ENCODE peak calls at places on chromosomes 1 and 21, in ten cellular contexts. Z is A549, A is psoas muscle, R is fibroblast of lung, O is heart right ventricle, L is tibial nerve, N is mucosa of descending colon, B is lung, U is prostate gland, T is left ventricle myocardium inferior. X is an unnamed sample. For H3K4me1, the result is how much of the 10 kb centered on the place peaks cover.

GRCh38 chr21:45076245-45076661 is 1.9 kb downstream of the ADARB1 start:
- DNase-seq in O (no peak), Z (no peak), T (no peak), N (no peak), L (no peak), B (no peak), A (no peak), U (no peak), R (no peak), X (no peak)

GRCh38 chr1:30538226-30538625 is 185.2 kb downstream of the MATN1 start:
- DNase-seq in U (no peak), A (no peak), R (no peak), Z (no peak), O (no peak), N (no peak), T (no peak), B (no peak), L (no peak), X (no peak)

GRCh38 chr1:15272009-15272781 is 25.2 kb downstream of the FHAD1 start:
- DNase-seq in B (peak), L (peak), Z (peak), T (peak), A (peak), R (peak), U (peak), O (peak), N (peak), X (peak)

GRCh38 chr1:29415156-29415830 is 179.0 kb downstream of the PTPRU start:
- DNase-seq in O (no peak), U (no peak), Z (peak), N (no peak), T (no peak), R (no peak), A (no peak), B (no peak), L (no peak), X (no peak)

GRCh38 chr21:36627242-36627641 is 71.7 kb upstream of the SIM2 start:
- DNase-seq in Z (no peak), L (no peak), U (no peak), N (no peak), A (no peak), B (no peak), R (peak), T (no peak), O (no peak), X (no peak)

GRCh38 chr21:28227881-28228623 is 764.6 kb downstream of the LTN1 start:
- DNase-seq in T (no peak), R (peak), B (no peak), N (no peak), Z (no peak), L (no peak), O (no peak), U (no peak), A (no peak), X (no peak)

GRCh38 chr1:150563340-150564038 is 14.3 kb downstream of the ADAMTSL4 start:
- DNase-seq in R (no peak), Z (peak), T (peak), U (peak), O (no peak), L (no peak), B (peak), N (peak), A (no peak), X (peak)

GRCh38 chr21:23008803-23009202 is 2010.6 kb downstream of the NCAM2 start:
- DNase-seq in N (no peak), A (no peak), R (no peak), L (no peak), B (no peak), O (no peak), U (no peak), T (no peak), Z (no peak), X (no peak)

GRCh38 chr1:55007626-55008025 is 8.9 kb downstream of the BSND start:
- DNase-seq in O (no peak), B (no peak), L (no peak), T (no peak), A (no peak), Z (no peak), U (no peak), N (no peak), R (no peak), X (no peak)

GRCh38 chr1:172397221-172397620 is 23.3 kb upstream of the C1orf105 start:
- DNase-seq in U (no peak), N (no peak), T (no peak), L (no peak), A (no peak), Z (no peak), R (peak), B (no peak), O (no peak), X (no peak)

GRCh38 chr1:111274653-111275052 is 16.0 kb upstream of the CHIA start:
- DNase-seq in N (no peak), T (no peak), B (no peak), O (no peak), Z (no peak), U (no peak), A (no peak), R (no peak), L (no peak), X (no peak)

GRCh38 chr1:53525595-53525994 is 66.4 kb downstream of the DMRTB1 start:
- DNase-seq in L (no peak), R (no peak), O (no peak), B (no peak), Z (no peak), T (no peak), U (no peak), A (no peak), N (no peak), X (no peak)

GRCh38 chr1:169486281-169486904 is 649 bp upstream of the SLC19A2 start:
- DNase-seq in R (peak), B (no peak), A (no peak), Z (no peak), O (no peak), L (no peak), N (no peak), T (no peak), U (no peak), X (no peak)

GRCh38 chr1:39960461-39960958 is 5.6 kb downstream of the MFSD2A start:
- DNase-seq in A (no peak), B (peak), N (peak), U (peak), Z (no peak), O (peak), T (peak), R (no peak), L (no peak), X (peak)

GRCh38 chr1:221776495-221777413 is 34.9 kb upstream of the DUSP10 start:
- DNase-seq in L (no peak), A (no peak), U (no peak), Z (no peak), O (no peak), T (no peak), N (no peak), R (no peak), B (no peak), X (no peak)

GRCh38 chr21:34748862-34749261 is 80.1 kb downstream of the CLIC6 start:
- DNase-seq in Z (no peak), N (no peak), R (no peak), A (no peak), B (no peak), O (no peak), L (no peak), T (no peak), U (no peak), X (no peak)

GRCh38 chr21:46596201-46596600 is 8.7 kb downstream of the S100B start:
- DNase-seq in L (no peak), N (no peak), Z (no peak), U (no peak), A (no peak), T (no peak), B (no peak), R (no peak), O (no peak), X (no peak)

GRCh38 chr1:38005195-38006007 is at the start of gene FHL3:
- DNase-seq in T (peak), U (no peak), B (peak), A (peak), L (no peak), N (peak), Z (no peak), O (peak), R (peak), X (no peak)

GRCh38 chr1:235954306-235955283 is 87.9 kb upstream of the LYST start:
- DNase-seq in L (no peak), N (peak), Z (no peak), T (peak), A (no peak), R (no peak), U (no peak), O (no peak), B (peak), X (peak)

GRCh38 chr1:150332651-150333290 is 11.4 kb downstream of the PRPF3 start:
- DNase-seq in T (no peak), Z (no peak), U (no peak), R (no peak), B (no peak), O (no peak), N (no peak), L (no peak), A (no peak), X (no peak)

GRCh38 chr1:85502625-85503083 is 37.7 kb upstream of the DDAH1 start:
- DNase-seq in A (peak), Z (peak), U (peak), T (no peak), B (peak), L (peak), R (peak), O (peak), N (peak), X (peak)

GRCh38 chr1:26114165-26114927 is 2.7 kb downstream of the PDIK1L start:
- DNase-seq in B (no peak), T (no peak), N (no peak), A (no peak), O (no peak), L (no peak), R (no peak), Z (no peak), U (no peak), X (no peak)

GRCh38 chr1:154186177-154186576 is 5.7 kb downstream of the TPM3 start:
- DNase-seq in T (peak), O (no peak), Z (peak), B (peak), N (peak), R (peak), U (peak), A (peak), L (no peak), X (peak)

GRCh38 chr1:42978317-42979036 is 19.8 kb upstream of the SLC2A1 start:
- DNase-seq in U (no peak), A (no peak), T (no peak), L (no peak), R (no peak), Z (no peak), N (no peak), O (no peak), B (no peak), X (no peak)

GRCh38 chr1:6121651-6122370 is 58.3 kb downstream of the CHD5 start:
- DNase-seq in L (no peak), A (no peak), N (no peak), U (no peak), B (no peak), T (no peak), O (no peak), Z (no peak), R (no peak), X (no peak)

GRCh38 chr1:26999440-26999987 is 6.0 kb downstream of the TRNP1 start:
- DNase-seq in L (peak), A (peak), T (peak), R (peak), N (no peak), U (peak), B (peak), Z (peak), O (peak), X (no peak)

GRCh38 chr1:240190881-240191385 is 99.2 kb downstream of the FMN2 start:
- DNase-seq in N (no peak), T (no peak), B (no peak), R (peak), Z (peak), A (no peak), O (no peak), L (peak), U (no peak), X (no peak)

GRCh38 chr1:209652121-209652742 is at the start of gene LAMB3:
- DNase-seq in L (no peak), Z (peak), A (no peak), O (no peak), B (peak), T (no peak), N (peak), R (no peak), U (peak), X (no peak)
- H3K4me1 ChIP-seq in L (under half), Z (half or more), A (under half), O (under half), B (under half), T (half or more), N (half or more), R (under half), U (under half), X (under half)

GRCh38 chr1:4678318-4678717 is 23.9 kb downstream of the AJAP1 start:
- DNase-seq in Z (no peak), O (no peak), R (no peak), L (no peak), B (no peak), A (no peak), T (no peak), U (no peak), N (no peak), X (no peak)
- TF ChIP-seq CTCF in Z (no peak), O (no peak), R (no peak), L (no peak), B (no peak), A (no peak), T (no peak), U (no peak), N (no peak), X (no peak)

GRCh38 chr21:32306021-32306780 is 7.5 kb downstream of the MRAP start:
- DNase-seq in Z (peak), R (no peak), O (peak), B (no peak), T (no peak), A (no peak), U (no peak), L (no peak), N (no peak), X (no peak)

GRCh38 chr21:32302560-32302959 is 3.9 kb downstream of the MRAP start:
- DNase-seq in B (no peak), O (no peak), A (no peak), L (no peak), R (no peak), T (no peak), Z (no peak), U (no peak), N (no peak), X (no peak)

GRCh38 chr21:32301596-32301995 is 2.9 kb downstream of the MRAP start:
- DNase-seq in O (no peak), U (no peak), R (no peak), A (no peak), N (no peak), L (no peak), Z (no peak), B (no peak), T (no peak), X (no peak)

GRCh38 chr21:32304998-32305397 is 6.3 kb downstream of the MRAP start:
- DNase-seq in O (no peak), R (no peak), A (no peak), U (no peak), N (no peak), L (no peak), Z (no peak), T (no peak), B (no peak), X (no peak)

DNA sequence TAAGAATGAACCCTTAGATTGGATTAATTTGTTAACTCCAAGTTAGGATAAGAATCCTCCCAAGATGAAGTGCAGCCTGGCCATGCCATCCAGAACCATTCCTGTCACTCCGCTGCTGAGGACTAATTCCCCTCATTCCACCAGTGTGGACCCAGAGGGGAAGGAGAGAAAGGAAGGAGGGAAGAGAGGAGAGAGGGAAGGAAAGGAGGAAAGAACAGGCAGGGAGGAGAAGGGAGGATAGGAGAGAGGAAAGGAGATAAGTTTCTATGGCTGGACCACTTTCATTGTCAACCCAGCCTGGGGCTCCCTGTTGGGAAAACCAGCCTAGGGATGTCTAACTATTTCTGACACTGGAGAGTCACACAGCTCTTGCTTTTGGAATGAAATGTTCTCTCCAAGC is 4.7 kb downstream of the MRAP start:
- DNase-seq in B (no peak), O (no peak), N (no peak), T (no peak), U (no peak), Z (no peak), A (no peak), R (no peak), L (no peak), X (no peak)
- H3K4me1 ChIP-seq in B (under half), O (under half), N (under half), T (under half), U (under half), Z (under half), A (under half), R (under half), L (under half), X (under half)

DNA sequence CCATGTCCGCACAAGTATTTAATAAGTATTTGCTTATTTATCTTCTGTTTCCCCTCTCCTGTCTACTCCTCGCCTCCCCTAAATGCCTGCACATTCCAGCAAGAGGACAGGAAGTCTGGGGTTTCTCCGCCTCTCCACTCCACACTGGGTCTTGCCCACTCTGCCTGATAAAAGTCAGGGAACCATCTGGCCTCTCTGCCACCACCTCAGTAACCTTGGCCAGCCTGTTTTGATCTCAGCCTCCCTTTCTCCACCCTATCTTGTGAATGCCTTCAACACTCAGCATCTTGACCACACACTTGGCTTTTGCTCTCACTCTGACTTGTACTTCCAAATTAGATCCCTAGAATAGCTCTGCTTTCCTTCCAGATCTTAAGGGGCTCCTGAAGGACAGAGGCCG is 165.3 kb upstream of the UBE2U start:
- DNase-seq in A (no peak), T (no peak), N (no peak), R (no peak), L (no peak), Z (no peak), U (no peak), O (no peak), B (no peak), X (no peak)
- TF ChIP-seq CTCF in A (no peak), T (no peak), N (no peak), R (no peak), L (no peak), Z (no peak), U (no peak), O (no peak), B (no peak), X (no peak)

DNA sequence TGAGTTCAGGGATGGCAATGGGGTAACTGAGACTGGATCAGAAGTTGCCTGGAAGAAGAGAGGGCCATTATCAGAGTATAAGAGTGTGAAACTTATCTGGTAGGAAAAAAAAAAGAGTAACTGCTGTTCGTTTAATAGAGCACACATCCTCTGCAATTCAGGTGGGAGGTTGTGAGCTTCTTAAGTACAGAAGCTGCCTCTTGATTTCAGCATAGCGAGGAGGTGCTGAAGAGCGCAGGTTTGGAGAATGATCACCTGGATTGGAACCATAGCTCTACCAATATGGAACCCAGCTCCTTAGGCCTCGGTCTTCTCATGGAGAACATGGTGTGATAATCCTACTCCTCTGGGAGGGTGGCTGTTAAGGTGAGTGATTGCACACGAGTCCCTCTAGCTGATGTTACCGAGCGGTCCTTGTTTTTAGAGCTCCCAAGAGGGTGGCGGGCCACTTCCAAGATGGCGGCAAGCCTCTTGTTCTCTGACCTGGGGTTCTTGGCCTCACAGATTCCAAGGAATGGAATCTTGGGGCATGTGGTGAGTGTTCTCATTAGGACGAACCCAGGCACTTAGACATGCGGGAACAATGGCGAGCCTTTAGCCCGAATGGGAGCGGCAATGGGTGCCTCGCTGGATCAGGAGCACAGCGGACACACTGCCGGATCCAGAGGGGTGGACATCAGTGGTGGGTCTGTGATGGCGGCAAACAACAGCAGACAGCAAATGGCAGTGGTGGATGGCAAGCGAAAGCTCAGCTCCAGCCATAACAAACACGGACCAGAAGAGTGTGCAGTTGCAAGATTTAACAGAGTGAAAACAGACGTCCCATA is 3.3 kb upstream of the MX1 start:
- DNase-seq in U (no peak), O (no peak), N (no peak), R (no peak), T (no peak), L (no peak), Z (no peak), A (no peak), B (no peak), X (no peak)
- H3K4me1 ChIP-seq in U (under half), O (under half), N (under half), R (under half), T (half or more), L (under half), Z (under half), A (under half), B (under half), X (half or more)

DNA sequence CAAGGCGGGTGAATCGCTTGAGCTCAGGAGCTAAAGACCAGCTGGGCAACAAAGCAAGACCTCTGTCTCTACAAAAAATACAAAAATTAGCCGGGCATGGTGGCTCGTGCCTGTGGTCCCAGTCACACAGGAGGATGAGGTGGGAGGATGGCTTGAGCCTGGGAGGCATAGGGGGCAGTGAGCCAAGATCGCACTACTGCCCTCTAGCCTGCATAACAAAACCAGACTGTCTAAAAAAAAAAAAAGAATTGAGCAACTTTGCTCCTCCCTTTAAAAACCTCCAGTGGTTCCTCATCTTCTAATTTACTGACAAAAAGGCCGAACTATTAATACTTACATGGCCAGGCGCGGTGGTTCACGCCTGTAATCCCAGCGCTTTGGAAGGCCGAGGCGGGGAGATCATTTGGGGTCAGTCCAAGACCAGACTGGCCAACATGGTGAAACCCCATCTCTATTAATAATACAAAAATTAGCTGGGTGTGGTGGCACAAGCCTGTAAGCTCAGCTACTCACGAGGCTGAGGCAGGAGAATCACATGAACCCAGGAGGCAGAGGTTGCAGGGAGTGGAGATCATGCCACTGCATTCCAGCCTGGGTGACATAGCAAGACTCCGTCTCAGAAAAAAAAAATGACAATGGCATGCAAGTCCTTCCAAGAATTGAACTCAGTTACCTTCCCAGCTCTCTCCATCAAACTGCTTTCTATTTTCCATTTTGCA is 4.4 kb downstream of the ACBD3 start:
- DNase-seq in A (peak), N (peak), Z (peak), U (no peak), B (peak), O (peak), T (peak), L (peak), R (peak), X (peak)
- TF ChIP-seq CTCF in A (peak), N (no peak), Z (peak), U (no peak), B (no peak), O (no peak), T (peak), L (no peak), R (peak), X (peak)

GRCh38 chr21:43866659-43867331 is 1.8 kb downstream of the AGPAT3 start:
- DNase-seq in B (peak), R (no peak), Z (no peak), T (no peak), L (no peak), N (peak), O (no peak), A (no peak), U (peak), X (no peak)

GRCh38 chr21:43865471-43866181 is 603 bp downstream of the AGPAT3 start:
- DNase-seq in R (peak), A (peak), O (peak), L (no peak), T (peak), B (peak), N (peak), Z (no peak), U (no peak), X (no peak)

GRCh38 chr21:43864313-43864805 is 664 bp upstream of the AGPAT3 start:
- DNase-seq in R (peak), O (no peak), N (peak), A (peak), U (peak), B (peak), T (peak), Z (peak), L (no peak), X (no peak)

GRCh38 chr21:43866233-43866632 is 1.2 kb downstream of the AGPAT3 start:
- DNase-seq in R (peak), U (peak), A (peak), Z (no peak), N (peak), O (peak), T (peak), L (peak), B (no peak), X (peak)

GRCh38 chr21:43864806-43865470 is at the start of gene AGPAT3:
- DNase-seq in T (peak), A (peak), O (no peak), B (no peak), N (peak), L (no peak), R (no peak), Z (no peak), U (no peak), X (peak)
- H3K4me1 ChIP-seq in T (half or more), A (under half), O (under half), B (under half), N (under half), L (under half), R (under half), Z (under half), U (under half), X (half or more)

X was measured in OCI-LY7.